ENCODE peak calls at places on chromosome 6, in eight cellular contexts. N is choroid plexus epithelial cell; P is A549; I is lower leg skin; J is upper lobe of right lung; E is fibroblast of pulmonary artery; K is pancreas; W is CD8-positive, alpha-beta T cell. U is an unnamed sample.

GRCh38 chr6:53593001-53593488 is 48.1 kb upstream of the GCLC start:
- DNase-seq in N (peak; percentile 30), P (no peak), I (no peak), J (no peak), E (peak; percentile 43), K (no peak), W (no peak), U (no peak)

GRCh38 chr6:136782021-136782770 is 10.1 kb downstream of the MAP3K5 start:
- DNase-seq in N (peak; percentile 80), P (no peak), I (no peak), J (no peak), E (peak; percentile 82), K (no peak), W (no peak), U (no peak)

GRCh38 chr6:144758602-144759001 is 473.5 kb downstream of the UTRN start:
- DNase-seq in N (peak; percentile 64), P (no peak), I (no peak), J (no peak), E (peak; percentile 20), K (no peak), W (no peak), U (no peak)

GRCh38 chr6:89079611-89080213 is 839 bp upstream of the PNRC1 start:
- DNase-seq in N (peak; percentile 86), P (no peak), I (peak; percentile 47), J (no peak), E (peak; percentile 81), K (peak; percentile 27), W (peak; percentile 29), U (peak; percentile 51)

GRCh38 chr6:169495601-169496000 is 206.2 kb downstream of the WDR27 start:
- DNase-seq in N (peak; percentile 23), P (no peak), I (no peak), J (no peak), E (peak; percentile 56), K (no peak), W (no peak), U (no peak)

GRCh38 chr6:3176562-3177355 is 19.4 kb upstream of the TUBB2A start:
- DNase-seq in N (peak; percentile 93), P (peak; percentile 57), I (peak; percentile 53), J (no peak), E (peak; percentile 96), K (no peak), W (no peak), U (no peak)

GRCh38 chr6:71402101-71402500 is 113.5 kb downstream of the OGFRL1 start:
- DNase-seq in N (no peak), P (no peak), I (no peak), J (no peak), E (no peak), K (no peak), W (no peak), U (no peak)

GRCh38 chr6:12369355-12369754 is 79.2 kb downstream of the EDN1 start:
- DNase-seq in N (no peak), P (no peak), I (no peak), J (no peak), E (no peak), K (no peak), W (no peak), U (no peak)

GRCh38 chr6:83193747-83194582 is 808 bp downstream of the RWDD2A start:
- DNase-seq in N (no peak), P (peak; percentile 53), I (no peak), J (peak; percentile 79), E (no peak), K (peak; percentile 64), W (peak; percentile 3), U (peak; percentile 46)

GRCh38 chr6:21847712-21848111 is 254.2 kb downstream of the SOX4 start:
- DNase-seq in N (no peak), P (no peak), I (no peak), J (no peak), E (no peak), K (no peak), W (no peak), U (no peak)

GRCh38 chr6:123074616-123075015 is 78.6 kb downstream of the CLVS2 start:
- DNase-seq in N (no peak), P (no peak), I (no peak), J (no peak), E (no peak), K (no peak), W (no peak), U (no peak)

GRCh38 chr6:140845666-140846065 is 1287.1 kb upstream of the GJE1 start:
- DNase-seq in N (no peak), P (no peak), I (no peak), J (no peak), E (no peak), K (no peak), W (no peak), U (no peak)

GRCh38 chr6:168280899-168281245 is 38.7 kb downstream of the DACT2 start:
- DNase-seq in N (no peak), P (no peak), I (no peak), J (no peak), E (no peak), K (no peak), W (no peak), U (no peak)

GRCh38 chr6:33731751-33732282 is 14.9 kb downstream of the IP6K3 start:
- DNase-seq in N (no peak), P (no peak), I (no peak), J (no peak), E (no peak), K (peak; percentile 49), W (no peak), U (no peak)

GRCh38 chr6:43262780-43263313 is 19.6 kb downstream of the TTBK1 start:
- DNase-seq in N (no peak), P (no peak), I (no peak), J (peak; percentile 65), E (no peak), K (no peak), W (no peak), U (no peak)

GRCh38 chr6:43264599-43264998 is 21.3 kb downstream of the TTBK1 start:
- DNase-seq in N (no peak), P (no peak), I (no peak), J (no peak), E (no peak), K (no peak), W (no peak), U (no peak)

GRCh38 chr6:43267619-43268347 is 24.5 kb downstream of the TTBK1 start:
- DNase-seq in N (no peak), P (no peak), I (no peak), J (no peak), E (no peak), K (peak; percentile 65), W (no peak), U (no peak)

GRCh38 chr6:43263314-43264178 is 20.3 kb downstream of the TTBK1 start:
- DNase-seq in N (peak; percentile 75), P (peak; percentile 86), I (peak; percentile 48), J (peak; percentile 88), E (peak; percentile 75), K (peak; percentile 72), W (peak; percentile 64), U (peak; percentile 95)

DNA sequence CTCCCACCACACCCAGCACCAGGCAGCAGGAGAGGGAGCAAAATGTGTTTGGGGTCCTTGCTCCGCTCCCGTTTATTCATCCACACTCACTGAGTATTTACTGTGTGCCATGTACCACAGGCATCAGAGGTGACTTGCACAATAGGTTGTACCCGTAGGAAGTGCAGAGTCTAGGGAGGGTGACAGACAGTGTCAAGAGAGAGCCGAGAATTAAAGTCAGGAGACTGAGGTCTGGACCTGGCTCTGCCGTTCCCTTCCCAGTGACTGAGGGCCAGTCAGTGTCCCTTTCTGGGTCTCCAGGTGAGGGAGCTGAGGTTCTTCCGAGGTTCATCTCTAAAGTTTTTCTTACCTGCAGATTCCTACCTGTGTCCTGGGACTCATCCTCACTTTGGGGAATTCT is 22.3 kb downstream of the TTBK1 start:
- DNase-seq in N (no peak), P (no peak), I (no peak), J (no peak), E (no peak), K (no peak), W (no peak), U (no peak)
- TF ChIP-seq CTCF in N (no peak), P (no peak), I (no peak), J (no peak), E (no peak), K (no peak), W (no peak), U (no peak)

GRCh38 chr6:98845201-98846020 is 11.0 kb downstream of the POU3F2 start:
- DNase-seq in N (peak; percentile 87), P (peak; percentile 46), I (peak; percentile 51), J (peak; percentile 83), E (peak; percentile 87), K (peak; percentile 45), W (peak; percentile 54), U (peak; percentile 77)
- TF ChIP-seq CTCF in N (peak; percentile 94), P (peak; percentile 64), I (no peak), J (peak; percentile 82), E (peak; percentile 89), K (peak; percentile 70), W (peak; percentile 79), U (peak; percentile 89)

DNA sequence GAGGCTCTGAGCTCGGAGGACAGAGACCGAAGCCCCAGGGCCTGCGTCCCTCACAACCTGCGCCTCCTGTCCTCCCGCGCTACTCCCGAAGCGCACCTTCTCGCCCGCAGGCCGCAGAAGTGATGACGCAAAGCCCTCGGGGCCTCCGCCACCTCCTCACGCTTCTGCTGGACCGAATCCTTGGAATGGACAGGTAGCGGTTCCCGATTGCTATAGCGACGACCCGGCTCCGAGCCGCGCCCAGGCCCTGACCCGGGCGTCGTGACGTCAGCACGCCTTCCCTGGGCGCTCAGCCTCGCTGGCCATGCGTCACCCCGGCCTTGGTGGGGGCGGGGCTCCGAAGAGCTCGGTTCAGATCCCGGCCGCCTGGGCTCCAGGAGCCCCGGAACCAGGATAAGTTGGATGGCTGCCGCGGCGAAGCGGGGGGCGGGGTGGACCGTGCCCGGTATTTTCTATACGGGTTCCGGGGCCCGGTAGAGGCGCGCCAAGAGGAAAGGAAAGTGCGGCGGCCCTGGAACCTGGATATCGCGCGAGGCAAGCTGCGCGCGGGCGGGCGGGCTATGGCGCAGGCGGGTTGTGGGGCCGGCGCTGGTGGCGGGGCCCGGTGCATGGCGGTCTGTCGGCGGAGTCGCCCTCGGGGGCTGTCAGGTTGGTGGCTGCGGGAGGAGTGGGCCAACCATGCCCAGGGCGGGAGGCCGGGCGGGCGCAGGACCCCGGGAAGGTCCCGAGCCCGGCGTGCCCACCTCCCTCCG is at the start of gene ZNF76:
- DNase-seq in N (peak; percentile 97), P (peak; percentile 87), I (peak; percentile 96), J (peak; percentile 99), E (peak; percentile 98), K (peak; percentile 99), W (peak; percentile 88), U (peak; percentile 98)
- TF ChIP-seq CTCF in N (no peak), P (no peak), I (no peak), J (no peak), E (no peak), K (no peak), W (no peak), U (peak; percentile 58)

DNA sequence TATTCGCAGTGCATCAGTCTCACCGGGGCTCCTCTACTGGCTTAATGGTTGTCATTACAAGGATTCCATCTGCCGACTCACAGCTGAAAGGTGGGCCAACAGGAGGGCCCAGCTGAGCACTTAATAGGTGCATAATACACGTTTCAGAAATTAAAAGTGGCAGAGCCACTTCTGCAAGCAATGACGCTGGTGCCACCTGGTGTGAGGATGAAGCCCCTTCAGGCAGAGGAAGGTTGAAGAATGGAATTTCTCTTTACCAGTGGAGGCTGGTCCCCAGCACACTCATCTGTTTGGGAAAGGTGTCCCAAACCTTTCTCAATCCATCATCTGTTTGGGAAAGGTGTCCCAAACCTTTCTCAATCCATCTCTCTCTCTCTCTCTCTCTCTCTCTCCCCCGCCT is 8.2 kb upstream of the STMND1 start:
- DNase-seq in N (no peak), P (no peak), I (no peak), J (no peak), E (no peak), K (no peak), W (no peak), U (no peak)
- TF ChIP-seq CTCF in N (peak; percentile 27), P (peak; percentile 23), I (no peak), J (no peak), E (peak; percentile 13), K (no peak), W (no peak), U (no peak)

GRCh38 chr6:126134491-126134890 is 148.2 kb downstream of the TRMT11 start:
- DNase-seq in N (peak; percentile 22), P (no peak), I (no peak), J (no peak), E (no peak), K (no peak), W (no peak), U (no peak)
- TF ChIP-seq CTCF in N (no peak), P (no peak), I (no peak), J (no peak), E (no peak), K (no peak), W (no peak), U (no peak)

U was measured in GM13976.